ENCODE peak calls at places on chromosomes 3 and 15, in ten cellular contexts. T is tibial artery; N is MM.1S; O is Caco-2; R is CD8-positive, alpha-beta T cell; Y is sigmoid colon; K is kidney epithelial cell; E is heart left ventricle; V is AG09309; A is neural crest cell. X is an unnamed sample.

GRCh38 chr3:179957264-179957845 is 79.4 kb downstream of the PEX5L start:
- DNase-seq in O (no peak), N (peak), Y (no peak), E (no peak), A (no peak), R (no peak), K (no peak), T (no peak), V (no peak), X (no peak)

GRCh38 chr15:29821416-29822099 is 710 bp downstream of the TJP1 start:
- DNase-seq in A (peak), N (peak), O (peak), T (peak), E (peak), Y (peak), R (no peak), V (peak), K (no peak), X (peak)

GRCh38 chr15:28913171-28913765 is 27.5 kb downstream of the APBA2 start:
- DNase-seq in T (peak), O (no peak), V (no peak), N (no peak), Y (peak), K (no peak), R (no peak), E (no peak), A (no peak), X (no peak)

GRCh38 chr3:128454310-128454618 is 12.4 kb downstream of the DNAJB8 start:
- DNase-seq in V (no peak), N (no peak), E (no peak), Y (no peak), A (no peak), T (no peak), R (no peak), K (no peak), O (no peak), X (no peak)

GRCh38 chr3:30607032-30607833 is 832 bp downstream of the TGFBR2 start:
- DNase-seq in A (peak), O (peak), Y (peak), N (peak), T (peak), V (no peak), E (peak), R (peak), K (no peak), X (no peak)

GRCh38 chr3:18712713-18713575 is 287.8 kb upstream of the SATB1 start:
- DNase-seq in K (no peak), Y (no peak), O (no peak), A (no peak), N (no peak), R (no peak), T (no peak), V (no peak), E (no peak), X (no peak)

GRCh38 chr3:73094127-73094526 is 32.7 kb downstream of the EBLN2 start:
- DNase-seq in A (no peak), R (no peak), K (peak), Y (no peak), T (no peak), V (no peak), N (no peak), E (no peak), O (peak), X (no peak)

GRCh38 chr3:13708871-13709595 is 160.1 kb downstream of the FBLN2 start:
- DNase-seq in E (peak), K (no peak), R (no peak), V (no peak), T (peak), O (no peak), A (no peak), N (no peak), Y (no peak), X (peak)

GRCh38 chr15:26772588-26773484 is at the start of gene GABRB3:
- DNase-seq in O (no peak), N (no peak), E (peak), Y (no peak), T (no peak), K (no peak), R (no peak), A (peak), V (no peak), X (no peak)

GRCh38 chr3:169144691-169145090 is 518.8 kb downstream of the MECOM start:
- DNase-seq in T (no peak), E (no peak), V (no peak), K (no peak), N (no peak), Y (no peak), A (no peak), O (no peak), R (no peak), X (no peak)

GRCh38 chr3:45443459-45443858 is 55.1 kb downstream of the LARS2 start:
- DNase-seq in A (no peak), N (no peak), O (no peak), T (no peak), Y (no peak), K (no peak), E (no peak), V (no peak), R (no peak), X (no peak)

GRCh38 chr3:189269356-189269755 is 97.6 kb downstream of the TPRG1 start:
- DNase-seq in A (no peak), V (no peak), K (no peak), N (no peak), R (no peak), Y (no peak), O (no peak), T (no peak), E (no peak), X (no peak)

GRCh38 chr15:25780479-25781255 is 82.5 kb downstream of the ATP10A start:
- DNase-seq in Y (peak), E (no peak), K (no peak), V (no peak), R (no peak), N (no peak), A (no peak), O (peak), T (no peak), X (no peak)

GRCh38 chr3:139572847-139573672 is 33.5 kb upstream of the RBP1 start:
- DNase-seq in V (no peak), T (no peak), N (no peak), O (no peak), R (no peak), Y (no peak), K (no peak), A (no peak), E (no peak), X (no peak)

GRCh38 chr3:197709135-197709534 is 27.6 kb downstream of the RUBCN start:
- DNase-seq in V (no peak), N (no peak), R (no peak), A (no peak), Y (no peak), O (no peak), T (no peak), K (no peak), E (no peak), X (no peak)

GRCh38 chr3:14206548-14207177 is 28.0 kb downstream of the LSM3 start:
- DNase-seq in T (no peak), K (no peak), A (no peak), E (no peak), R (no peak), V (no peak), O (no peak), N (no peak), Y (no peak), X (peak)

GRCh38 chr3:8589880-8590556 is 54.6 kb downstream of the SSUH2 start:
- DNase-seq in T (no peak), K (peak), V (peak), O (no peak), A (no peak), Y (no peak), R (no peak), E (no peak), N (no peak), X (no peak)

GRCh38 chr15:80660114-80660513 is 35.0 kb upstream of the ABHD17C start:
- DNase-seq in A (peak), E (no peak), V (no peak), R (no peak), T (no peak), Y (no peak), O (peak), K (no peak), N (no peak), X (no peak)

GRCh38 chr3:1792466-1792865 is 306.2 kb upstream of the CNTN4 start:
- DNase-seq in T (no peak), V (no peak), O (no peak), E (no peak), K (no peak), A (no peak), R (no peak), Y (no peak), N (no peak), X (no peak)

GRCh38 chr15:89143503-89144162 is 55.4 kb downstream of the ABHD2 start:
- DNase-seq in A (no peak), E (no peak), N (no peak), Y (no peak), T (peak), V (peak), O (no peak), R (no peak), K (no peak), X (no peak)

GRCh38 chr3:152356870-152357276 is 88.1 kb downstream of the MBNL1 start:
- DNase-seq in V (no peak), Y (no peak), E (no peak), N (no peak), R (no peak), A (no peak), T (no peak), O (no peak), K (no peak), X (no peak)

GRCh38 chr3:149020196-149020838 is 29.0 kb downstream of the GYG1 start:
- DNase-seq in T (peak), V (no peak), Y (no peak), O (no peak), E (peak), A (no peak), N (no peak), R (no peak), K (no peak), X (no peak)

GRCh38 chr3:143510601-143511000 is 337.7 kb downstream of the SLC9A9 start:
- DNase-seq in K (no peak), E (no peak), Y (no peak), O (no peak), N (no peak), R (no peak), T (no peak), V (no peak), A (no peak), X (no peak)

GRCh38 chr3:180196658-180197057 is 159.9 kb upstream of the PEX5L start:
- DNase-seq in A (no peak), V (no peak), T (no peak), K (no peak), O (no peak), E (no peak), R (no peak), Y (no peak), N (no peak), X (no peak)

GRCh38 chr15:84648539-84648938 is 5.5 kb downstream of the WDR73 start:
- DNase-seq in K (no peak), E (peak), A (no peak), T (no peak), R (no peak), V (no peak), Y (peak), N (no peak), O (no peak), X (no peak)

GRCh38 chr3:64345351-64345750 is 120.1 kb upstream of the PRICKLE2 start:
- DNase-seq in K (no peak), R (no peak), T (no peak), Y (peak), N (no peak), V (peak), O (no peak), E (no peak), A (no peak), X (no peak)

DNA sequence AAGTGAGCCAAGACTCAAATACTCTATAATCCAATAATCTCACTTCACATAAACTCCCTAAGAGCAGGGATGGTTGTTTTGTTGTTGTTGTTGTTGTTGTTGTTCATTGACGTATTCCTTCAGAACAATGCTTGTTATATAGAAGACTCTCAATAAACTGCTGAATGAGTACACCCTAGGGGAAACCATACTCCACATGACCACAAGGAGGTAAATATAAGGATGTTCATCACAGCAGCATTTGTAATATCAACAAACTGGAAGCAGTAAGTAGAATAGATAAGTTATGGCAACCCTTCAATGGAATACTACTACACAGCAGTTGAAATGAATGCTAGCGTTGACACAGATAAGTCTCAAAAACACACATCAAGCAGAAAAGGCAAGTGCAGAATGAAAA is 62.4 kb upstream of the STIMATE start:
- DNase-seq in T (no peak), V (no peak), K (no peak), A (no peak), O (no peak), Y (no peak), N (no peak), R (no peak), E (no peak), X (no peak)
- TF ChIP-seq CTCF in T (no peak), V (no peak), K (no peak), A (peak), O (no peak), Y (no peak), N (peak), R (no peak), E (no peak), X (no peak)

GRCh38 chr15:55652363-55652762 is 64.2 kb upstream of the PYGO1 start:
- DNase-seq in K (no peak), A (peak), R (no peak), Y (no peak), T (no peak), V (no peak), N (no peak), E (no peak), O (no peak), X (no peak)
- TF ChIP-seq CTCF in K (no peak), A (no peak), R (no peak), Y (no peak), T (no peak), V (no peak), N (no peak), E (no peak), O (no peak), X (no peak)

DNA sequence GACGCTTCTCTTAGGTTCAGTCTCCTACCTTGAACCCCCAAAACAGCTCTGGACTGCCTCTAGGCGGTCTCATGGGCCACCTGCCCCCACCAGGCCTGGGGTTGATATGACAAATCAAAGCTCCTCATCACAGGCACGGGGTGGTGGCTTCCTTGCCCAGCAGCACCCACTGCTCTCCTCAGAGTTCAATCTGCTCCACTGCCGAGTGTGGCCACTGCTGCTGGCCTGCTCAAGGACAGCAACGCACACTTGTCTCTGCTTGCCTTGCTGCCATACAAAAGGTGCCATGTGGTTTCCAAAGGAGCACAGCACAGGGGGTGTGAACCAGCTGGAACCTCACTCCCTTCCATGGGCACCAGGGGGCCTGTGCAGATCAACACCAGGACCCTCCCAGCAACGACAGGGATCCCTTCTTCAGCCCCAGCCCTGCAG is 10.2 kb downstream of the KBTBD13 start:
- DNase-seq in Y (peak), O (no peak), T (peak), V (no peak), K (no peak), E (no peak), N (no peak), A (no peak), R (no peak), X (no peak)
- TF ChIP-seq CTCF in Y (no peak), O (no peak), T (no peak), V (no peak), K (peak), E (no peak), N (no peak), A (peak), R (no peak), X (no peak)

DNA sequence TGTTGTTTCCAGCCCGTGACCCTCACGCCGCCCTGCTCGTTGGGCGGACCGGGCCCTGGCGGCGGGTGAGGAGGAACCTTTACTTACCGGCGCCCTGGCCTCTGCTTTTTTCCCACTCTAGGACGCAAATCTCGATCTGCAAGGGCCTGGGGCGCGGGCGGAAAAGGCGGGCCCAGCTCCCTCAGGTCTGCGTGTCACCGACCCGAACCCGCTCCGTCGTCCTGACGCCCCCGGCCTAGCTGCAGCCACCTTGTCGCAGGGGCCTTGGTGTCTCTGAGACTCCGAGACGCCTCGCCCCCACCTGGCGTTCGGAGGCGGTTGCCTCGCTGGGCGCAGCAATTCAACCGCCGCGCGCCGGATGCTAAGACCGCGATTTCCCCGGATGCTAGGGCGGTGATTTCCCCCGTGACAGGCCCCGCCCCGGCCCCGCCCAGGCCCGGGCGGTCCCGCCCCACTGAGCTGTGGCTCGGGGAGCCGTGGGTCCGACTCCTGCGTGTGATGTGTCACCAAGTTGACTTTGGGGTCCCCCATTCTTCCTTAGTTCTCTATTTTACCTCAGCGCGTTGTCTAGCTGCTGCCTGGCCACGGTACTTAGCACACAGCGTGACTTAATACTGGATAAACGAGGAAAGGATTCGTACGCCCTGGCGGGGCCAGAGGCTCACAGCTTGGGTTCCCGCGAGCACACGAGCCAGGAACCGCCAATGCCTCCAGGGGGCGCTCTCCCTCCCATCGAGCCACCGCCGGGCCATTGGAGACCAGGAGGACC is at the start of gene RPL39L:
- DNase-seq in E (peak), Y (peak), O (peak), V (peak), N (peak), R (peak), T (peak), K (peak), A (peak), X (peak)
- TF ChIP-seq CTCF in E (peak), Y (peak), O (peak), V (peak), N (peak), R (peak), T (peak), K (peak), A (peak), X (peak)

GRCh38 chr3:194138732-194139084 is 2.8 kb downstream of the HES1 start:
- DNase-seq in E (no peak), V (no peak), Y (no peak), O (no peak), K (no peak), N (no peak), A (no peak), R (no peak), T (no peak), X (no peak)

GRCh38 chr3:194135806-194136518 is at the start of gene HES1:
- DNase-seq in V (peak), O (peak), N (peak), T (peak), K (no peak), E (peak), A (peak), Y (peak), R (peak), X (peak)

GRCh38 chr3:194138098-194138474 is 2.1 kb downstream of the HES1 start:
- DNase-seq in K (no peak), N (no peak), T (no peak), O (no peak), A (no peak), Y (no peak), E (no peak), V (no peak), R (no peak), X (no peak)

GRCh38 chr3:194136519-194137313 is 768 bp downstream of the HES1 start:
- DNase-seq in N (peak), E (peak), V (peak), O (peak), K (no peak), A (peak), T (peak), R (no peak), Y (peak), X (no peak)

DNA sequence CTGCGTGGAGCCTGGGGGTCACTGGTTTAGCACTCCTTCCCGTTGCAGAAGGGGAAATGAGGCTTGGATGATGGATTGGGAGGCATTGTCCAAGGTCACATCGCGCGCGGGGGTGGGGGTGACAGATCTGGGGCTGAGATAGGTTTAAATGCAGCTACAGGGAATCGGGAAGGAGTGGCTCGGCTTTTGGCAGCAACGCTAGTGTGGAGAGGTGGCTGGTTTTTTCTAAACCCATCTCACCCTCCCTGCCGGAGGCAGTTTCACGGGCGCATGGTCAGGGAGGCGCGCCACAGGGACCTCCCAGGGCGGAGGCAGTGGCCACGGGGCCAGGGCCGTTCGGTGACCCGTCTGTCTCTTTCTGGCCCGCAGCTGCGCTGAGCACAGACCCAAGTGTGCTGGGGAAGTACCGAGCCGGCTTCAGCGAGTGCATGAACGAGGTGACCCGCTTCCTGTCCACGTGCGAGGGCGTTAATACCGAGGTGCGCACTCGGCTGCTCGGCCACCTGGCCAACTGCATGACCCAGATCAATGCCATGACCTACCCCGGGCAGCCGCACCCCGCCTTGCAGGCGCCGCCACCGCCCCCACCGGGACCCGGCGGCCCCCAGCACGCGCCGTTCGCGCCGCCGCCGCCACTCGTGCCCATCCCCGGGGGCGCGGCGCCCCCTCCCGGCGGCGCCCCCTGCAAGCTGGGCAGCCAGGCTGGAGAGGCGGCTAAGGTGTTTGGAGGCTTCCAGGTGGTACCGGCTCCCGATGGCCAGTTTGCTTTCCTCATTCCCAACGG is 1.6 kb downstream of the HES1 start:
- DNase-seq in A (peak), K (no peak), O (peak), E (peak), Y (peak), N (peak), T (peak), V (no peak), R (peak), X (no peak)
- TF ChIP-seq CTCF in A (peak), K (peak), O (peak), E (peak), Y (no peak), N (peak), T (peak), V (peak), R (peak), X (peak)

DNA sequence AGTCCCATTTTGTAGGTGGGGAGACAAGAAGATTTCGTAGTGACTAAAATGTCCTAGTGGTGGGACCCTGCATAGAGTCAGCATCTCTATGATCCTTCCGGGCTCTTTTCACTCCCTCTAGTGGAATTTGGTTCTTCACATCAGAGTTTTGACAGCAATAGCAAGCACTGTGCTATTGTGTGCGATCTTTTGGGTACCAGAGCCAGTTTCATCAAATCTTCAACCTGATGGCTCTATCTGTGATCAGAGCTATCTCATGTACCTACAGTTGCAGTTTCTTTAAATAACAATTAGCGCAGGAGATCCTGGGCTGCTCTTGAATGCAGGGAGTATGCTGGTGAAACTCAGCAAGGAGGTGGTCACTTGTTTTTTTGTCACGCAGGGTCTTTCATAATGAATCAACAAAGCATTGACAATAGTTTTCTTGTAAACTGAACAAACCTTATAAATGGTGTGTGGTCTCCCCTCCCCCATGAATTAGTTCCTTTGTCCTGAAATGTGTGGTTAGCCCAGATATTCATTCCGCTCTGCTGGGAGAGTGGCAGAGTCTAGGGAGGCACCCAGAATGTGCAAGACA is 257.2 kb upstream of the SOX2 start:
- DNase-seq in R (no peak), Y (no peak), O (no peak), V (no peak), E (no peak), T (no peak), N (no peak), K (no peak), A (peak), X (no peak)
- TF ChIP-seq CTCF in R (no peak), Y (no peak), O (no peak), V (no peak), E (no peak), T (no peak), N (no peak), K (no peak), A (no peak), X (no peak)

GRCh38 chr3:111763101-111763500 is 96.0 kb upstream of the PHLDB2 start:
- DNase-seq in V (no peak), E (no peak), Y (no peak), T (no peak), A (no peak), R (no peak), K (no peak), N (no peak), O (no peak), X (no peak)
- TF ChIP-seq CTCF in V (no peak), E (no peak), Y (no peak), T (no peak), A (no peak), R (no peak), K (no peak), N (no peak), O (no peak), X (no peak)